ENCODE peak calls at places on chromosomes 12 and 14, in ten cellular contexts. F is BJ, I is A549, V is type B pancreatic cell, B is AG04450, Z is fibroblast of mammary gland, H is tibial artery, D is heart right ventricle, G is progenitor cell of endocrine pancreas, M is neural crest cell. Q is an unnamed sample.

GRCh38 chr12:120820885-120821510 is 83.2 kb downstream of the SPPL3 start:
- DNase-seq in F (no peak), I (no peak), V (no peak), B (no peak), Z (no peak), H (no peak), D (no peak), G (no peak), M (no peak), Q (no peak)

GRCh38 chr12:116539361-116539771 is 19.8 kb upstream of the MAP1LC3B2 start:
- DNase-seq in F (no peak), I (peak), V (no peak), B (no peak), Z (peak), H (no peak), D (no peak), G (no peak), M (no peak), Q (no peak)

GRCh38 chr12:103855036-103855712 is 14.1 kb upstream of the NT5DC3 start:
- DNase-seq in F (no peak), I (no peak), V (no peak), B (peak), Z (peak), H (no peak), D (no peak), G (no peak), M (no peak), Q (no peak)

GRCh38 chr12:120254809-120255208 is 10.7 kb downstream of the PXN start:
- DNase-seq in F (no peak), I (no peak), V (no peak), B (no peak), Z (no peak), H (no peak), D (no peak), G (no peak), M (no peak), Q (no peak)

GRCh38 chr12:32124637-32125036 is 18.0 kb downstream of the BICD1 start:
- DNase-seq in F (no peak), I (no peak), V (no peak), B (no peak), Z (no peak), H (no peak), D (no peak), G (no peak), M (no peak), Q (no peak)

GRCh38 chr14:62143235-62143634 is 381.0 kb downstream of the SNAPC1 start:
- DNase-seq in F (no peak), I (no peak), V (no peak), B (peak), Z (peak), H (no peak), D (no peak), G (no peak), M (no peak), Q (peak)

GRCh38 chr14:89331398-89331797 is 85.6 kb downstream of the FOXN3 start:
- DNase-seq in F (no peak), I (no peak), V (no peak), B (no peak), Z (no peak), H (no peak), D (no peak), G (no peak), M (no peak), Q (no peak)

GRCh38 chr12:60710246-60710645 is 1114.4 kb downstream of the SLC16A7 start:
- DNase-seq in F (no peak), I (no peak), V (no peak), B (no peak), Z (no peak), H (no peak), D (no peak), G (no peak), M (no peak), Q (no peak)

GRCh38 chr14:61950340-61950739 is 188.1 kb downstream of the SNAPC1 start:
- DNase-seq in F (no peak), I (no peak), V (no peak), B (no peak), Z (no peak), H (no peak), D (no peak), G (no peak), M (no peak), Q (no peak)

GRCh38 chr14:35355981-35356839 is 48.3 kb downstream of the NFKBIA start:
- DNase-seq in F (peak), I (peak), V (no peak), B (no peak), Z (no peak), H (no peak), D (no peak), G (no peak), M (no peak), Q (no peak)

GRCh38 chr14:58919262-58919661 is 269.2 kb upstream of the DAAM1 start:
- DNase-seq in F (no peak), I (no peak), V (no peak), B (no peak), Z (peak), H (no peak), D (no peak), G (no peak), M (no peak), Q (no peak)

GRCh38 chr12:3545121-3545796 is 54.3 kb downstream of the PRMT8 start:
- DNase-seq in F (no peak), I (no peak), V (no peak), B (no peak), Z (no peak), H (no peak), D (no peak), G (no peak), M (no peak), Q (peak)

GRCh38 chr12:132393245-132393795 is 63.9 kb upstream of the GALNT9 start:
- DNase-seq in F (no peak), I (peak), V (no peak), B (no peak), Z (no peak), H (no peak), D (no peak), G (no peak), M (no peak), Q (no peak)

GRCh38 chr12:219891-220352 is 6.0 kb upstream of the SLC6A12 start:
- DNase-seq in F (no peak), I (peak), V (peak), B (no peak), Z (peak), H (peak), D (peak), G (peak), M (peak), Q (peak)

GRCh38 chr14:28482644-28483043 is 283.9 kb upstream of the FOXG1 start:
- DNase-seq in F (no peak), I (no peak), V (no peak), B (no peak), Z (no peak), H (no peak), D (no peak), G (no peak), M (no peak), Q (no peak)

GRCh38 chr14:49249022-49249421 is 337.2 kb downstream of the RPS29 start:
- DNase-seq in F (no peak), I (no peak), V (no peak), B (no peak), Z (peak), H (no peak), D (no peak), G (no peak), M (no peak), Q (peak)

GRCh38 chr12:6538420-6539275 is 4.3 kb downstream of the GAPDH start:
- DNase-seq in F (no peak), I (peak), V (no peak), B (no peak), Z (peak), H (no peak), D (no peak), G (no peak), M (no peak), Q (no peak)

GRCh38 chr14:31420013-31420318 is 384 bp downstream of the HEATR5A start:
- DNase-seq in F (no peak), I (peak), V (peak), B (no peak), Z (no peak), H (peak), D (peak), G (peak), M (peak), Q (peak)

GRCh38 chr14:104342435-104343293 is 204.3 kb downstream of the KIF26A start:
- DNase-seq in F (no peak), I (no peak), V (no peak), B (no peak), Z (no peak), H (no peak), D (no peak), G (no peak), M (no peak), Q (no peak)

GRCh38 chr12:93763746-93764147 is 86.6 kb downstream of the CRADD start:
- DNase-seq in F (no peak), I (peak), V (no peak), B (no peak), Z (no peak), H (no peak), D (no peak), G (no peak), M (no peak), Q (peak)

GRCh38 chr12:114827460-114827859 is 143.5 kb upstream of the TBX3 start:
- DNase-seq in F (no peak), I (no peak), V (no peak), B (no peak), Z (no peak), H (no peak), D (no peak), G (no peak), M (no peak), Q (no peak)

GRCh38 chr14:43135877-43136411 is 1371.1 kb downstream of the FSCB start:
- DNase-seq in F (no peak), I (no peak), V (no peak), B (no peak), Z (no peak), H (no peak), D (no peak), G (no peak), M (no peak), Q (no peak)

GRCh38 chr12:13093191-13093849 is 10.1 kb downstream of the GSG1 start:
- DNase-seq in F (no peak), I (no peak), V (no peak), B (no peak), Z (peak), H (no peak), D (no peak), G (no peak), M (no peak), Q (no peak)

GRCh38 chr12:69332815-69333358 is 15.3 kb upstream of the LYZ start:
- DNase-seq in F (no peak), I (peak), V (no peak), B (no peak), Z (no peak), H (no peak), D (no peak), G (no peak), M (no peak), Q (no peak)

GRCh38 chr14:34187061-34187460 is 236.2 kb upstream of the EGLN3 start:
- DNase-seq in F (no peak), I (no peak), V (no peak), B (no peak), Z (no peak), H (no peak), D (no peak), G (no peak), M (no peak), Q (no peak)

GRCh38 chr12:93570552-93571359 is 1.7 kb upstream of the SOCS2 start:
- DNase-seq in F (peak), I (peak), V (peak), B (peak), Z (peak), H (peak), D (peak), G (peak), M (peak), Q (peak)

DNA sequence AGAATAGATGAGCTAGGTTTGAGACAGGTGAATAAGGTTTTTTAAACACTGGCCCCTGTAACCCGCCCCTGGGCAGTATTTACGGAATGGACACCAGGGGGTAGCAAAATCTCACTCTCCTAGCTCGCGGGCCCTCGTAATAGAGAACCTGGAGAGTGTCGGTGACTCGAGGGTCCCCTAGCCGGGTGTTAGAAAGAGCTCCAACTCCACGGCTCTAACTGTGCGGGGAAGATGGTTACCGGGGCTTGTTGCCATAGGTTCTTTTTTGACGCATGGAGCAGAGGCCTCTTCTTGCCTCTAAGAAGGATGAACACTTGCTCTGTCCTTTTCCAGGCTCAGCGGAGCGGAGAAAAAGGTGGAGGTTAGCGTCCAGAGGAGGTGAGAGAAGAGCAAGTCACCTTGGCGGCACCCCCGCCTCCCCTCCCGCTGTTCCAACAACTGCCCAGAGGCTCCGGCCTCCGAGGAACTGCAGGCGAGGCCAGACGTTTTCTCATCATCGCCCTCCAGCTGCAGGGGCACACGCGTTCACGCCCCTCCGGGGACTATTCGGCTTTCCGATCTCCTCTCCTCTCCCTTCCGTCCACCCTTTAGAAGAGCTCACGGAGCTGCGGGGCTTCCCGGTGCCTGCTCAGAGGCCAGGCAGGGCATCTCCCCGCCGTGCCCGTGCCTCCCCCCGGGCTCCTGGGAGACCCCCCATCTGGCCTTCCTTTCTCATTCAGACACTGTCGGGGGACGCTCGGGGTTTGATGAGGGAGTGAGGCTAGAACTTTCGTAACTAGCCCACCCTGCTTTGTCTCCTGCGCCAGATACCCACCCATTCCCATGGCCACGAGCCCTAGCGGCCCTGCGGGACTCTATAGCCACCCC is 1.4 kb upstream of the ARHGEF40 start:
- DNase-seq in F (no peak), I (peak), V (no peak), B (no peak), Z (peak), H (peak), D (peak), G (peak), M (peak), Q (peak)
- TF ChIP-seq CTCF in F (peak), I (peak), V (peak), B (peak), Z (peak), H (peak), D (peak), G (peak), M (peak), Q (peak)

GRCh38 chr12:123389560-123390351 is 5.8 kb downstream of the KMT5A start:
- DNase-seq in F (no peak), I (no peak), V (peak), B (no peak), Z (no peak), H (no peak), D (peak), G (peak), M (peak), Q (peak)

GRCh38 chr12:123387508-123388217 is 3.7 kb downstream of the KMT5A start:
- DNase-seq in F (no peak), I (no peak), V (no peak), B (no peak), Z (no peak), H (no peak), D (no peak), G (no peak), M (no peak), Q (no peak)

GRCh38 chr12:123388948-123389559 is 5.1 kb downstream of the KMT5A start:
- DNase-seq in F (no peak), I (no peak), V (no peak), B (no peak), Z (no peak), H (no peak), D (no peak), G (peak), M (no peak), Q (peak)

GRCh38 chr12:123390415-123391093 is 6.6 kb downstream of the KMT5A start:
- DNase-seq in F (no peak), I (no peak), V (no peak), B (no peak), Z (no peak), H (no peak), D (no peak), G (no peak), M (no peak), Q (no peak)

DNA sequence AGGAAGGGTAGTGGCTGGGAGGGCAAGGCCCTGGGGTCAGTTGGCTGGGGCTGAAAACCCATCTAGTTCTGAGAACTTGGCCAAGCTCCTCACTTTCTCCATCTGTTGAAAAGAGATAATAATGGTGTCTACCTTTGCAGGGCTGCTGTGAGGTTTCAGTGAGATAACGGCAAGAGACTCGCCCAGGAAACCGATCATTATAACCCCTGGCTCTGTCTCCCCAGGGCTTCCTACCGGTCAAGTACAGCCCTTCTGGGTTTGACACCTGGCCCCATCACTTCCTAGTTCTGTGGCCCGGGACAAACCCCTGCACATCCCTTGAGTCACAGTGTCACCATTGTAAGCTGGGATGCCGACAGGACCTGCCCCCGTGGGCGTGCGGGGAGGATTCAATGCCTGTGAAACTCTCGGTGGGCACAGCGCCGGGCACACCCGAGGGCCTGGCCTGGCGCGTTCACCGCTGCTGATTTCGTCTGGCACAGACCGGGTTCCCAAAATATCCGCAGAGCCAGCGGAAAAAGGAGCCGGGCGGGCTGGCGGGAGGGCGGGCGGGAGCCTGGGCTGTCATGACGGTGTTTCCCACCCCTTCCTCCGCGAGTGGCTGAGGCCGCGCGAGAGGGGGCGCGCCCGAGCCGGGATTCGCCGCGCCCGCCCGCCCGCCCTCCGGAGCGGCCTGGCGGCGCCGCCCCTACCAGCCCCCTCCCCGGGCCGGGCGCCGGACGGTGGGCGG is 4.5 kb downstream of the KMT5A start:
- DNase-seq in F (no peak), I (peak), V (peak), B (no peak), Z (peak), H (peak), D (peak), G (peak), M (peak), Q (peak)
- TF ChIP-seq CTCF in F (no peak), I (peak), V (no peak), B (no peak), Z (no peak), H (no peak), D (no peak), G (no peak), M (no peak), Q (no peak)

GRCh38 chr12:108516511-108517275 is 1.6 kb downstream of the FICD start:
- DNase-seq in F (no peak), I (peak), V (no peak), B (no peak), Z (peak), H (no peak), D (no peak), G (no peak), M (no peak), Q (no peak)
- TF ChIP-seq CTCF in F (peak), I (no peak), V (no peak), B (no peak), Z (no peak), H (no peak), D (no peak), G (no peak), M (no peak), Q (no peak)

GRCh38 chr14:60287452-60287851 is 38.4 kb downstream of the PPM1A start:
- DNase-seq in F (no peak), I (no peak), V (no peak), B (no peak), Z (no peak), H (no peak), D (no peak), G (no peak), M (no peak), Q (no peak)

DNA sequence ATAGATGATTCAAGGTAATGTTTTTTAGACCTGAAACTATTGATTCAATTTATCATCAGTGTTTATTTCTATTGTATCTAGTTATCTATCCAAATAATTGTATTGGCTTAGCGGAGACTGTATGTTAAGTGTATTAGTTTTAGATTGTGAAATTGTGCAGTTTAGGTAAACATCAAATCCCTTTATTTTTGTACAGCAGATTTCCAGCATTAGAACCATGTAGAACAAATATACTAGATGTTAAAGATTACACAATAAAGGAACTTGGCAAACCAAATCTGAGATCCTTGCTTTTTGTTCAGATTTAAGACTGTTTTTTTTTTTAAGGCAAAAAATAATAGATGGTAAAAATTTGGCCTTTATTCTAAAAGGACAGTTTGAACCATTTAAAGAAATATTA is 39.3 kb downstream of the PPM1A start:
- DNase-seq in F (no peak), I (no peak), V (no peak), B (no peak), Z (no peak), H (no peak), D (no peak), G (no peak), M (no peak), Q (no peak)
- TF ChIP-seq CTCF in F (no peak), I (no peak), V (no peak), B (no peak), Z (no peak), H (no peak), D (no peak), G (no peak), M (no peak), Q (no peak)

GRCh38 chr12:29640589-29641345 is 143.0 kb downstream of the TMTC1 start:
- DNase-seq in F (no peak), I (peak), V (no peak), B (no peak), Z (peak), H (no peak), D (peak), G (peak), M (no peak), Q (peak)
- TF ChIP-seq CTCF in F (no peak), I (no peak), V (no peak), B (peak), Z (peak), H (no peak), D (no peak), G (peak), M (no peak), Q (no peak)

DNA sequence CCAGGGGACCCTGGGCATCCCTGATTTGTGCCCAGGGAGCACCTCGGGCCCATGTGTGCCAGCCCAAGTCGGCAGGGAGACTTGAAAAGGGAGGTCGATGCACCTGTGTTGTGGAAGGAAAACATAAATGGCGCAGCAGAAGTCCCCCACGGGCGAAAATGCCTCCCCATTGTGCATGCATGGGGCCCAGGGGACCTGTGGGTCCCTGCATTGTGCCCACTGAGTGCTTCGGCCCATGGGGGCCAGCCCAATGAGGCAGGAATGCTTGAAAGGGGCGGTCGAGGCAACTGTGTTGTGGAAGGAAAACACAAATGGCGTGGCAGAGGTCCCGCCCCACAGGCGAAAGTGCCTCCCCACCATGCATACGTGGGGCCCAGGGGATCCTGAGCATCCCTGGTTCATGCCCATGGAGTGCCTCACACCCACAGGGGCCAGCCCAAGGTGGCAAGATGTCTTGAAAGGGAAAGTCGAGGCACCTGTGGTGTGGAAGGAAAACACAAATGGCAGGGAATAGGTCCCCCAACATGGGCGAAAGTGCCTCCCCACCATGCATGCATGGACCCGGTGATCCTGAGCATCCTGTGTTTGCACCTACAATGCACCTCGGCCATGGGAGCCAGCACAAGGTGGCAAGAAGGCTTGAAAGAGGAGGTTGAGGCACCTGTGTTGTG is 368.0 kb downstream of the ALG10 start:
- DNase-seq in F (no peak), I (no peak), V (no peak), B (no peak), Z (no peak), H (no peak), D (no peak), G (no peak), M (no peak), Q (no peak)
- TF ChIP-seq CTCF in F (no peak), I (no peak), V (no peak), B (no peak), Z (no peak), H (no peak), D (no peak), G (no peak), M (no peak), Q (no peak)

GRCh38 chr14:100709956-100710284 is 16.8 kb upstream of the DLK1 start:
- DNase-seq in F (no peak), I (no peak), V (no peak), B (no peak), Z (no peak), H (no peak), D (no peak), G (no peak), M (no peak), Q (no peak)
- TF ChIP-seq CTCF in F (no peak), I (peak), V (peak), B (no peak), Z (no peak), H (no peak), D (no peak), G (no peak), M (peak), Q (no peak)